ENCODE peak calls at places on chromosomes 4 and X, in six cellular contexts. F, B, W, M, N and S are unnamed samples.
A peak's percentile ranks its signal among the peaks of the same experiment; 100 is the strongest.

GRCh38 chr4:101284546-101284945 is 62.8 kb downstream of the PPP3CA start:
- DNase-seq in F (peak; percentile 32), B (no peak), W (no peak), M (no peak), N (no peak), S (no peak)

GRCh38 chr4:59175588-59175987 is 2024.5 kb upstream of the ADGRL3 start:
- DNase-seq in F (no peak), B (no peak), W (no peak), M (no peak), N (no peak), S (no peak)

GRCh38 chr4:7876096-7876993 is 63.3 kb downstream of the AFAP1 start:
- DNase-seq in F (no peak), B (peak; percentile 66), W (peak; percentile 73), M (peak; percentile 45), N (peak; percentile 83), S (no peak)

GRCh38 chr4:93730760-93731159 is 97.8 kb upstream of the ATOH1 start:
- DNase-seq in F (peak; percentile 18), B (no peak), W (no peak), M (no peak), N (no peak), S (no peak)

GRCh38 chr4:71713611-71714203 is 70.2 kb downstream of the GC start:
- DNase-seq in F (peak; percentile 40), B (peak; percentile 9), W (peak; percentile 77), M (no peak), N (peak; percentile 40), S (peak; percentile 19)

GRCh38 chr4:681736-682451 is 7.1 kb downstream of the SLC49A3 start:
- DNase-seq in F (no peak), B (no peak), W (no peak), M (peak; percentile 51), N (no peak), S (peak; percentile 86)

GRCh38 chrX:23403849-23404248 is 69.2 kb downstream of the PTCHD1 start:
- DNase-seq in F (no peak), B (no peak), W (no peak), M (no peak), N (peak; percentile 35), S (no peak)

GRCh38 chr4:7155611-7156071 is 36.7 kb upstream of the SORCS2 start:
- DNase-seq in F (peak; percentile 24), B (peak; percentile 72), W (no peak), M (no peak), N (no peak), S (no peak)

GRCh38 chrX:115561605-115562491 is 874 bp downstream of the PLS3 start:
- DNase-seq in F (peak; percentile 71), B (peak; percentile 45), W (peak; percentile 35), M (no peak), N (peak; percentile 69), S (no peak)

GRCh38 chrX:7111518-7111917 is 36.0 kb upstream of the STS start:
- DNase-seq in F (no peak), B (no peak), W (no peak), M (no peak), N (no peak), S (no peak)

GRCh38 chr4:159235779-159236368 is 133.0 kb downstream of the RAPGEF2 start:
- DNase-seq in F (no peak), B (no peak), W (peak; percentile 44), M (no peak), N (no peak), S (no peak)

GRCh38 chr4:94650129-94650495 is 107.6 kb upstream of the BMPR1B start:
- DNase-seq in F (no peak), B (no peak), W (no peak), M (no peak), N (no peak), S (no peak)

GRCh38 chr4:158823461-158823873 is 54.6 kb downstream of the FNIP2 start:
- DNase-seq in F (peak; percentile 54), B (no peak), W (peak; percentile 58), M (no peak), N (no peak), S (no peak)

GRCh38 chrX:10028283-10029104 is 61.3 kb downstream of the CLDN34 start:
- DNase-seq in F (no peak), B (no peak), W (no peak), M (no peak), N (no peak), S (no peak)

GRCh38 chr4:40238700-40239548 is 42.1 kb downstream of the RHOH start:
- DNase-seq in F (no peak), B (no peak), W (no peak), M (peak; percentile 97), N (peak; percentile 81), S (no peak)

GRCh38 chr4:6478546-6479220 is 6.3 kb upstream of the PPP2R2C start:
- DNase-seq in F (no peak), B (no peak), W (no peak), M (no peak), N (no peak), S (peak; percentile 9)

GRCh38 chr4:22191565-22192301 is 243.2 kb upstream of the KCNIP4 start:
- DNase-seq in F (no peak), B (no peak), W (no peak), M (no peak), N (peak; percentile 28), S (no peak)

GRCh38 chrX:48560681-48561080 is 13.6 kb upstream of the RBM3 start:
- DNase-seq in F (no peak), B (no peak), W (no peak), M (no peak), N (no peak), S (no peak)

GRCh38 chrX:71251456-71251973 is 2.4 kb downstream of the ZMYM3 start:
- DNase-seq in F (no peak), B (no peak), W (no peak), M (no peak), N (peak; percentile 24), S (no peak)

GRCh38 chrX:9794495-9794894 is 8.3 kb downstream of the SHROOM2 start:
- DNase-seq in F (no peak), B (no peak), W (no peak), M (no peak), N (no peak), S (no peak)

GRCh38 chr4:1249731-1250526 is 999 bp upstream of the CTBP1 start:
- DNase-seq in F (peak; percentile 20), B (peak; percentile 28), W (no peak), M (peak; percentile 83), N (no peak), S (peak; percentile 64)

GRCh38 chr4:8228319-8229250 is 29.5 kb downstream of the SH3TC1 start:
- DNase-seq in F (peak; percentile 70), B (peak; percentile 95), W (peak; percentile 86), M (peak; percentile 91), N (peak; percentile 39), S (peak; percentile 87)

GRCh38 chr4:137668885-137669284 is 136.6 kb upstream of the PCDH18 start:
- DNase-seq in F (no peak), B (no peak), W (no peak), M (no peak), N (no peak), S (no peak)

GRCh38 chr4:11614426-11614825 is 185.7 kb upstream of the HS3ST1 start:
- DNase-seq in F (peak; percentile 59), B (peak; percentile 87), W (peak; percentile 37), M (no peak), N (peak; percentile 40), S (no peak)

GRCh38 chrX:76454456-76454927 is 27.0 kb downstream of the MAGEE1 start:
- DNase-seq in F (peak; percentile 0), B (peak; percentile 23), W (peak; percentile 9), M (peak; percentile 16), N (peak; percentile 69), S (no peak)

GRCh38 chrX:120302434-120302833 is 8.8 kb downstream of the TMEM255A start:
- DNase-seq in F (peak; percentile 73), B (peak; percentile 6), W (no peak), M (peak; percentile 60), N (peak; percentile 68), S (peak; percentile 67)

GRCh38 chr4:154982187-154983047 is 201.3 kb downstream of the RBM46 start:
- DNase-seq in F (peak; percentile 40), B (peak; percentile 44), W (peak; percentile 48), M (no peak), N (peak; percentile 78), S (peak; percentile 20)

GRCh38 chr4:109982521-109982920 is 69.8 kb downstream of the EGF start:
- DNase-seq in F (no peak), B (no peak), W (no peak), M (no peak), N (no peak), S (no peak)

GRCh38 chr4:83334425-83335241 is at the start of gene HPSE:
- DNase-seq in F (peak; percentile 62), B (peak; percentile 87), W (peak; percentile 21), M (peak; percentile 74), N (peak; percentile 81), S (peak; percentile 60)